ENCODE peak calls at places on chromosomes 12 and 14, in five cellular contexts. G, E, P, I and S are unnamed samples.

GRCh38 chr12:92977326-92977725 is 48.2 kb upstream of the EEA1 start:
- DNase-seq in G (no peak), I (no peak), E (no peak), P (no peak), S (peak; percentile 95)

GRCh38 chr14:36429692-36430091 is 90.3 kb downstream of the NKX2-1 start:
- DNase-seq in G (no peak), P (no peak), I (no peak), E (no peak), S (no peak)

GRCh38 chr12:6229823-6230222 is 29.6 kb downstream of the CD9 start:
- DNase-seq in I (peak; percentile 78), P (no peak), G (no peak), E (no peak), S (peak; percentile 49)

GRCh38 chr12:22271036-22271435 is 63.5 kb downstream of the ST8SIA1 start:
- DNase-seq in G (no peak), E (no peak), P (no peak), I (no peak), S (no peak)

GRCh38 chr14:32560213-32560857 is 231.2 kb downstream of the AKAP6 start:
- DNase-seq in E (peak; percentile 52), P (peak; percentile 53), I (peak; percentile 43), G (peak; percentile 73), S (peak; percentile 71)

GRCh38 chr12:22755629-22756028 is 130.7 kb downstream of the ETNK1 start:
- DNase-seq in P (no peak), I (no peak), E (no peak), G (no peak), S (no peak)

GRCh38 chr14:32190713-32191112 is 11.1 kb upstream of the RNU6-7 start:
- DNase-seq in G (no peak), E (no peak), I (no peak), P (no peak), S (no peak)

GRCh38 chr14:67187826-67188225 is 1.4 kb upstream of the GARIN2 start:
- DNase-seq in G (no peak), E (no peak), I (no peak), P (no peak), S (no peak)

GRCh38 chr14:58296731-58297130 is 1.6 kb upstream of the ARID4A start:
- DNase-seq in P (no peak), E (no peak), G (no peak), I (no peak), S (no peak)

GRCh38 chr12:65019696-65020095 is 101.4 kb downstream of the WIF1 start:
- DNase-seq in P (no peak), G (no peak), E (no peak), I (no peak), S (no peak)

GRCh38 chr12:22206111-22206728 is 128.3 kb downstream of the ST8SIA1 start:
- DNase-seq in E (no peak), I (no peak), G (no peak), P (no peak), S (no peak)

GRCh38 chr14:100045687-100046344 is 19.4 kb upstream of the EVL start:
- DNase-seq in I (no peak), G (no peak), E (no peak), P (no peak), S (no peak)

GRCh38 chr14:20522332-20522731 is 17.0 kb downstream of the RNASE10 start:
- DNase-seq in I (no peak), P (no peak), G (no peak), E (no peak), S (no peak)

GRCh38 chr14:69424139-69424923 is 25.8 kb downstream of the SLC39A9 start:
- DNase-seq in I (no peak), P (no peak), G (peak; percentile 38), E (no peak), S (peak; percentile 42)

GRCh38 chr12:80709811-80710726 is 2.6 kb downstream of the MYF6 start:
- DNase-seq in E (no peak), G (no peak), I (no peak), P (no peak), S (no peak)

GRCh38 chr12:45988259-45988658 is 2.1 kb downstream of the SCAF11 start:
- DNase-seq in I (no peak), P (no peak), E (no peak), G (no peak), S (no peak)

GRCh38 chr12:93563807-93564538 is 8.5 kb upstream of the SOCS2 start:
- DNase-seq in P (peak; percentile 76), I (no peak), G (no peak), E (no peak), S (no peak)

GRCh38 chr12:78392918-78393317 is 471.7 kb upstream of the SYT1 start:
- DNase-seq in E (peak; percentile 25), I (no peak), P (no peak), G (peak; percentile 35), S (no peak)

GRCh38 chr14:55446833-55447232 is 6.4 kb upstream of the TBPL2 start:
- DNase-seq in G (no peak), I (no peak), P (no peak), E (no peak), S (peak; percentile 42)

GRCh38 chr12:3336606-3337311 is 154.2 kb upstream of the PRMT8 start:
- DNase-seq in E (no peak), I (peak; percentile 83), G (no peak), P (no peak), S (peak; percentile 47)

GRCh38 chr14:38208825-38209562 is 1.3 kb downstream of the SSTR1 start:
- DNase-seq in P (no peak), E (peak; percentile 66), I (no peak), G (no peak), S (no peak)

GRCh38 chr12:52147367-52147972 is 44.3 kb downstream of the KRT80 start:
- DNase-seq in I (peak; percentile 19), E (no peak), P (peak; percentile 96), G (peak; percentile 99), S (peak; percentile 87)

GRCh38 chr12:65911321-65911720 is 87.0 kb downstream of the HMGA2 start:
- DNase-seq in I (no peak), E (no peak), P (no peak), G (no peak), S (peak; percentile 68)

GRCh38 chr12:84069079-84069661 is 843.4 kb downstream of the SLC6A15 start:
- DNase-seq in P (no peak), I (no peak), G (no peak), E (no peak), S (no peak)

GRCh38 chr14:102774391-102775153 is 2.7 kb upstream of the TRAF3 start:
- DNase-seq in I (peak; percentile 49), E (peak; percentile 46), G (peak; percentile 43), P (peak; percentile 86), S (peak; percentile 75)

GRCh38 chr14:100246809-100247428 is 8.0 kb downstream of the YY1 start:
- DNase-seq in G (peak; percentile 64), E (peak; percentile 50), I (no peak), P (peak; percentile 82), S (peak; percentile 57)

GRCh38 chr12:89350661-89351488 is 1.4 kb downstream of the DUSP6 start:
- DNase-seq in I (no peak), P (no peak), E (no peak), G (no peak), S (no peak)